ENCODE peak calls at places on chromosomes 2 and 18, in nine cellular contexts. Z is CD8-positive, alpha-beta T cell; K is stomach; G is lower lobe of right lung; M is tibial artery; Y is ovary; Q is H9; P is Panc1; R is psoas muscle. L is an unnamed sample. For H3K4me1 and H3K9me3, the result is how much of the 10 kb centered on the place peaks cover.

GRCh38 chr18:69935319-69936190 is 12.1 kb downstream of the CD226 start:
- DNase-seq in Y (no peak), G (peak), M (no peak), Q (no peak), P (no peak), R (no peak), K (peak), Z (peak), L (no peak)

GRCh38 chr2:61134141-61134540 is 27.8 kb upstream of the C2orf74 start:
- DNase-seq in Q (no peak), G (no peak), R (no peak), M (no peak), K (no peak), P (no peak), Z (no peak), Y (no peak), L (no peak)

GRCh38 chr2:208984376-208985100 is 439.3 kb upstream of the MAP2 start:
- DNase-seq in Z (no peak), P (no peak), K (no peak), M (no peak), R (no peak), G (no peak), Q (no peak), Y (no peak), L (no peak)

GRCh38 chr2:160984426-160985077 is 175.7 kb upstream of the TANK start:
- DNase-seq in P (no peak), Y (no peak), Q (no peak), Z (no peak), M (no peak), K (no peak), R (no peak), G (no peak), L (no peak)

GRCh38 chr18:44742741-44743311 is 62.1 kb downstream of the SETBP1 start:
- DNase-seq in G (no peak), K (no peak), P (no peak), Z (no peak), Q (no peak), R (peak), Y (peak), M (no peak), L (peak)

GRCh38 chr18:13885009-13885408 is 30.3 kb downstream of the MC2R start:
- DNase-seq in Q (no peak), R (no peak), Y (no peak), K (no peak), P (no peak), Z (no peak), M (no peak), G (no peak), L (no peak)

GRCh38 chr18:31206787-31207381 is 44.2 kb upstream of the DSC1 start:
- DNase-seq in M (peak), P (peak), Q (peak), Z (no peak), R (peak), K (peak), G (peak), Y (no peak), L (peak)

GRCh38 chr2:225113356-225114015 is 71.2 kb upstream of the DOCK10 start:
- DNase-seq in M (no peak), Q (no peak), K (no peak), R (no peak), Y (no peak), G (no peak), P (no peak), Z (no peak), L (no peak)

GRCh38 chr2:181311841-181312240 is 145.3 kb upstream of the ITGA4 start:
- DNase-seq in G (no peak), R (no peak), M (no peak), Z (no peak), K (no peak), Q (no peak), Y (no peak), P (no peak), L (no peak)

GRCh38 chr2:28592481-28592880 is 96.6 kb downstream of the PLB1 start:
- DNase-seq in Y (no peak), K (no peak), Q (no peak), R (no peak), P (no peak), G (no peak), Z (no peak), M (no peak), L (no peak)

GRCh38 chr2:126825306-126825705 is 73.4 kb upstream of the TEX51 start:
- DNase-seq in Y (no peak), M (no peak), G (no peak), K (no peak), Z (no peak), R (no peak), Q (no peak), P (no peak), L (no peak)

GRCh38 chr2:84925336-84925723 is 19.9 kb downstream of the TMSB10 start:
- DNase-seq in Z (no peak), P (no peak), Q (no peak), M (peak), K (no peak), Y (peak), R (no peak), G (no peak), L (no peak)

GRCh38 chr2:159600752-159601151 is 15.6 kb downstream of the BAZ2B start:
- DNase-seq in G (no peak), Z (no peak), K (no peak), R (no peak), Y (no peak), M (no peak), Q (no peak), P (no peak), L (no peak)

GRCh38 chr2:159592446-159592845 is 23.9 kb downstream of the BAZ2B start:
- DNase-seq in Q (no peak), M (no peak), Z (no peak), R (no peak), K (no peak), G (no peak), Y (no peak), P (no peak), L (no peak)

GRCh38 chr2:159591221-159591620 is 25.1 kb downstream of the BAZ2B start:
- DNase-seq in R (no peak), Q (no peak), M (no peak), K (no peak), P (no peak), Y (no peak), G (no peak), Z (no peak), L (no peak)

DNA sequence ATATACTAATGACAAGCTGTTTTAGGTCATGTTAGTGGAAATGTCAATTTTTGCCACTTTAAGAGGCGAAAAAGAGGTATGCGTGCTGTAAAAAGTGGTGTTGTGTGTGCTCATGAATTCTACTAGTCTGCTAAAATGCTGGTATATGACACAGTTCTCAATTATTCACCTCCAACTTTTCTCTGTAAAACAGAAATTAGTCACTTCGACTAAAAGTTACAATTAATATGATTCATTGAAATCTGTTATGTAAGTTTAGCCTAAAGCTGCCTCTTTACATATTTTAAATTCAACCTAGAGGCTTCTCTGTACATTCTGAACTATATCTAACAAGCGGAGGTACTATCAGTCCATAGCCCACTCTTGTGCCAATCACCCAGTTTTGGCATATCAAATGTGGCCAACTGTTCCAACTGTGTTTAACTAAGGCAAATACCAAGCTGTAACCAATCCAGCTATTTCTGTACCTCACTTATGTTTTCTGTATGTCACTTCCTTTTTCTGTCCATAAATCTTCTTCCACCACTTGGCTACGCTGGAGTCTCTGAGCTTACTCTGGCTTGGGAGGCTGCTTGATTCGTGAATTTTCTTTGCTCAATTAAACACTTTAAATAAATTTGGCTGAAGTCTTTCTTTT is 20.8 kb downstream of the BAZ2B start:
- DNase-seq in Q (no peak), Z (no peak), K (no peak), G (no peak), R (no peak), M (no peak), P (no peak), Y (no peak), L (no peak)
- H3K4me1 ChIP-seq in Q (under half), Z (under half), K (under half), G (under half), R (under half), M (under half), P (under half), Y (under half), L (under half)

GRCh38 chr2:241148239-241148638 is 1.0 kb downstream of the PASK start:
- DNase-seq in P (no peak), M (no peak), R (no peak), Z (no peak), Y (no peak), G (no peak), K (no peak), Q (no peak), L (no peak)

GRCh38 chr2:241148891-241149674 is at the start of gene PASK:
- DNase-seq in Q (peak), G (peak), M (peak), R (peak), K (peak), Y (peak), Z (peak), P (peak), L (peak)

GRCh38 chr2:241150660-241151530 is 628 bp downstream of the PPP1R7 start:
- DNase-seq in Y (no peak), K (peak), R (no peak), P (no peak), G (no peak), M (no peak), Q (no peak), Z (no peak), L (no peak)

GRCh38 chr2:241149675-241149924 is 328 bp upstream of the PASK start:
- DNase-seq in K (no peak), M (no peak), Y (no peak), P (no peak), R (no peak), Q (no peak), G (no peak), Z (no peak), L (no peak)

GRCh38 chr2:241149925-241150659 is at the start of gene PPP1R7:
- DNase-seq in G (peak), Y (peak), P (peak), Q (peak), M (peak), K (peak), Z (peak), R (peak), L (peak)
- TF ChIP-seq CTCF in G (no peak), Y (no peak), P (no peak), Q (peak), M (no peak), K (no peak), Z (peak), R (no peak), L (no peak)

GRCh38 chr18:1777843-1778242 is 793.5 kb downstream of the METTL4 start:
- DNase-seq in R (no peak), K (no peak), Y (no peak), M (no peak), G (no peak), Z (no peak), Q (no peak), P (no peak), L (no peak)
- H3K9me3 ChIP-seq in R (under half), K (under half), Y (under half), M (under half), G (under half), Z (under half), Q (under half), P (under half), L (under half)

GRCh38 chr2:109609352-109610024 is 4.3 kb downstream of the SEPTIN10 start:
- DNase-seq in P (no peak), Q (no peak), K (no peak), G (no peak), M (no peak), R (no peak), Y (no peak), Z (no peak), L (no peak)
- H3K4me1 ChIP-seq in P (half or more), Q (under half), K (under half), G (under half), M (under half), R (under half), Y (under half), Z (under half), L (under half)

GRCh38 chr2:19313553-19313952 is 44.9 kb downstream of the OSR1 start:
- DNase-seq in Y (no peak), R (no peak), P (no peak), Z (no peak), K (no peak), Q (no peak), M (no peak), G (no peak), L (no peak)

DNA sequence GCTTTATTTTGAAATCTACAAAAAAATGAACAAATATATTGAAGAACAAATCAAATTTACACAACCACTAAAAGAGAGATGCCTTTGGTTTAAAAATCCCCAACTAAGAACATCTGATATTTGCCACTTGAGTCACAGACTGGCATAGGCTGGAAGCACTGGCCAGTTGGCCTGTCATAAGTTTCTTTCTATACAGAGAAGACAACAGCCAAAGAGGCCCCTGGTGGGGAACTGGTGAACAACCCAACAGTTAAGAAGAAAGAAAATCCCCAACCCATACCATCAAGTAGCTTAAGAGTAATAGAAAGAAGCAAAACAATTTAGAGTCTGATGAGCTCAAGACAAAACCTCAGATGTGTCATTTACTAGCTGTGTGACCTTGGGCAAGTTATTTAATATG is 45.5 kb downstream of the OSR1 start:
- DNase-seq in Z (no peak), P (peak), G (no peak), Q (no peak), K (peak), M (no peak), Y (no peak), R (no peak), L (no peak)
- TF ChIP-seq CTCF in Z (no peak), P (peak), G (peak), Q (peak), K (no peak), M (peak), Y (no peak), R (peak), L (no peak)

GRCh38 chr18:72273025-72273424 is 271.1 kb downstream of the CBLN2 start:
- DNase-seq in K (no peak), R (no peak), M (no peak), P (no peak), Y (no peak), Z (no peak), Q (no peak), G (no peak), L (no peak)
- H3K9me3 ChIP-seq in K (under half), R (under half), M (under half), P (under half), Y (under half), Z (under half), Q (under half), G (under half), L (under half)

GRCh38 chr2:118670281-118670680 is 177.2 kb downstream of the EN1 start:
- DNase-seq in R (no peak), G (no peak), Y (no peak), P (no peak), Z (no peak), K (no peak), Q (no peak), M (no peak), L (no peak)
- H3K4me1 ChIP-seq in R (under half), G (under half), Y (under half), P (under half), Z (under half), K (under half), Q (under half), M (under half), L (under half)

GRCh38 chr18:56696966-56697365 is 45.8 kb downstream of the WDR7 start:
- DNase-seq in G (no peak), K (no peak), Q (no peak), M (no peak), R (no peak), P (no peak), Y (no peak), Z (no peak), L (no peak)

GRCh38 chr18:56702946-56703345 is 51.8 kb downstream of the WDR7 start:
- DNase-seq in Y (no peak), P (peak), K (no peak), R (no peak), Q (no peak), G (no peak), Z (no peak), M (no peak), L (peak)
- TF ChIP-seq CTCF in Y (no peak), P (peak), K (no peak), R (peak), Q (peak), G (peak), Z (peak), M (peak), L (no peak)

DNA sequence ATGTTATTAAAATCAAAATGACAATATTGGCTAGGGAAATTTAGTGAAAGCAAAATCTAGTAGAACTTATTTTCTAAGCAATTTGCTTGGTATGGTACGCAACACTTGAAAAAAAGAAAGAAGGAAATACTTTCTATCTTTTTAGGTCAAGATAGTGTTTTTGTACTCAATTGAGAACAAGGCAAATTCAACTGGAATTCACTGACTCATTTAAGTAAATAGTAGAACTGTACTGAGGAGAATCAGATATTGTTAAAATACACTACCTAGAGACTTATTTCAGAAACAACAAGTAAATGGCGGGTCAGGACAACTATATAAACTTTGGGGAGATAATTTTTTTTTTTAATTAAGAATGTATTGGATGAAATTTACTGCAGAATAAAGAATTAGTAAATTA is 18.9 kb downstream of the ZRANB3 start:
- DNase-seq in R (no peak), Y (no peak), Z (no peak), K (no peak), G (no peak), Q (no peak), P (no peak), M (no peak), L (no peak)
- H3K9me3 ChIP-seq in R (under half), Y (under half), Z (under half), K (under half), G (under half), Q (under half), P (under half), M (half or more), L (under half)

DNA sequence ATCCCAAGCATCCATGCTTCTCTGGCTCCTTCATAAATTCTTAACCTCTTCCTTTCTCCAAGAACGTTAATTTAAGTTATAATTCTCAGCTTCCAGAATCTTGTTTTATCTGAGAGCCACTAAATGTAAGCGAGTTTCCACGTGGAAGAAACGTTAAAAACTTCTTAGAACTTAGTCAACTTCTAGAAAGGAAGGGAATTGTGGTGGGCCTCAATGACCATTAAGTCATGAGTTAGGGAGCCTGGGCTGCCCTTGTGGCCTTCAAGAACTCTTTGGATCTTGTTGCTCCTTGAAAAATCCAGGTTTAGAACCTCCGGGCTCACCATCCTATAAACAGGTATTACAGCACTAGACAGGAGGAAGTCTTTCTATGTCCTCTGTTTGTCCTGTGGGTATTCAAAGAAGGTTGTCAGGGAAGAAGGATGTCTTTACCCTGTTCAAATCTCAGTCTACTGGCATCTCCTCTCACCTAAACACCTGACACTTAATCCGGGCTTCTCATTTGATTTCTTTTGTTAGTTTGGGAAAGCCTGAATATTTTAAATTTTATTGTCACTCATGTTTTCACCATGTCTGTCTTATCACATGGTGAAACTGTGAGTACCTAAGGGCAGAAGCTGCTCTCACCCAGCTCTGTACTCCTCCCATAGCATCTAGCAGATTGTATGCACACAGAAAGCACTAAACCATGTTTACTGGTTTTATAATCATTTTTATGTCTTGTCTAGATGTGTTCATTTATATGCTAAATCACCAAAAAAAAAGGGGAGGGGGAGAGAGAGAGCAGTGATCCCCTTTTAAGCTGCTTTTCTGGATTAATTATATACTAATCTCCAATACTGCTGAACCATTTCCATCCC is 6.3 kb downstream of the RND3 start:
- DNase-seq in K (no peak), Z (no peak), M (no peak), P (no peak), Q (no peak), Y (no peak), R (no peak), G (no peak), L (no peak)
- H3K4me1 ChIP-seq in K (half or more), Z (under half), M (half or more), P (half or more), Q (under half), Y (under half), R (half or more), G (half or more), L (under half)